ENCODE peak calls at places on chromosome 19, in eight cellular contexts. T is endothelial cell, U is Peyer's patch, V is thoracic aorta, X is AG09319, N is AG10803, S is suprapubic skin, I is fibroblast of pulmonary artery. O is an unnamed sample.
A peak's percentile ranks its signal among the peaks of the same experiment; 100 is the strongest.

GRCh38 chr19:50313812-50314536 is 15.2 kb downstream of the KCNC3 start:
- DNase-seq in X (no peak), S (no peak), V (no peak), T (no peak), U (no peak), I (no peak), N (no peak), O (no peak)

GRCh38 chr19:33175886-33176669 is 18.1 kb upstream of the LRP3 start:
- DNase-seq in I (peak; percentile 43), V (no peak), N (peak; percentile 37), X (no peak), S (no peak), U (no peak), T (no peak), O (peak; percentile 7)

GRCh38 chr19:12723643-12724426 is at the start of gene TNPO2:
- DNase-seq in N (peak; percentile 46), S (no peak), I (peak; percentile 67), T (peak; percentile 69), X (no peak), U (peak; percentile 79), V (no peak), O (no peak)

GRCh38 chr19:40415799-40416198 is 2.6 kb upstream of the PRX start:
- DNase-seq in X (no peak), I (no peak), V (no peak), N (no peak), T (no peak), S (no peak), U (no peak), O (no peak)

GRCh38 chr19:42280761-42281174 is 11.7 kb downstream of the CIC start:
- DNase-seq in N (peak; percentile 21), I (no peak), V (no peak), U (no peak), X (no peak), T (no peak), S (peak; percentile 86), O (no peak)

GRCh38 chr19:19039901-19040300 is 6.5 kb downstream of the ARMC6 start:
- DNase-seq in X (no peak), V (no peak), U (no peak), T (no peak), N (no peak), I (no peak), S (no peak), O (no peak)

GRCh38 chr19:35569281-35569781 is 5.9 kb upstream of the ATP4A start:
- DNase-seq in N (no peak), V (no peak), X (no peak), S (no peak), T (no peak), U (no peak), I (no peak), O (no peak)

GRCh38 chr19:9877775-9878510 is 42.8 kb downstream of the PIN1 start:
- DNase-seq in I (peak; percentile 29), T (no peak), U (no peak), X (no peak), N (peak; percentile 37), S (no peak), V (no peak), O (no peak)

GRCh38 chr19:33064117-33064777 is 441 bp downstream of the RHPN2 start:
- DNase-seq in X (no peak), U (peak; percentile 56), I (no peak), V (no peak), N (no peak), T (peak; percentile 16), S (no peak), O (no peak)

GRCh38 chr19:50803633-50804419 is 13.6 kb downstream of the ACP4 start:
- DNase-seq in T (peak; percentile 40), N (no peak), I (no peak), V (no peak), X (no peak), U (no peak), S (no peak), O (no peak)

GRCh38 chr19:19774354-19775033 is 41.6 kb upstream of the ZNF14 start:
- DNase-seq in U (no peak), X (no peak), T (no peak), I (no peak), N (no peak), S (no peak), V (no peak), O (no peak)

GRCh38 chr19:2294377-2295335 is 12.7 kb upstream of the PEAK3 start:
- DNase-seq in T (no peak), N (peak; percentile 90), I (peak; percentile 66), S (no peak), U (no peak), X (peak; percentile 74), V (no peak), O (no peak)

GRCh38 chr19:46466536-46467199 is 4.7 kb downstream of the PNMA8A start:
- DNase-seq in V (no peak), S (no peak), U (no peak), I (peak; percentile 84), N (peak; percentile 82), T (no peak), X (no peak), O (peak; percentile 39)
- TF ChIP-seq CTCF in V (no peak), S (no peak), U (no peak), I (no peak), N (no peak), T (no peak), X (no peak), O (no peak)

DNA sequence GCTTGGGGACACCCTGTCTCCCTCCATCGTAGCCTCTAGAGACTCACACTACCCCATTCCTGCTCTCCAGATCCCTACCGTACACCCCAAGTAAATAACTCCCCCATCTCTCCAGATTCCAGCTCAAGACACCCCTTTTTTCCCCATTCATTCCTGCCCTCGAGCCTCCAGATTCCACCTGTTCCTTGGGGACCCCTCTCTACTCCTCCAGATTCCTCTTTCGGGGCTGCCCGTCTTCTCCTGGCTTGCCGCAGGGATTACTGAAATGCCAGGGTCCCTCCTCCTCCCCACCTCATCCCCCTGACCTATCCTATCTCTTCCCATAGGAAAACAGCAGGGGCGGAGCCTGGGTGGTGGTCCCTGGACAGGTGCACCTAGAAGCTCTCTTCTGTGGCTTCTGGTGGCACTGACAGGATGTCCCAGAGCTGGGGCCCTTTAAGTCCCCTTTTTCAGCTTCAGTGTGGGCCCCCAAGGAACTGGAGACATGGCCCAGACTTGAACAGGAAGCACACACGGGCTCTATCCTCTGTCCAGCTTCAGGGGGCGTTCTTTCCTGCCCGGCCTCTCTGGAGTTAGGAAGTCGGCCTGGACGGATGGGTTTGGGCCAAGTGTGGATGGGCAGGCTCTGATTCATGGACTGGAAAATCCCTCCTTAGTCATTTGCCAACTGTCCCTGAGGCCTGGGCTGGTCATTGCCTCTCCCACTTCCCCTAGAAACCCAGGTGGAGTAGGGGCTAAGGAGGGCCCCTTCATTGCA is 1.2 kb downstream of the ZSWIM4 start:
- DNase-seq in N (peak; percentile 95), I (peak; percentile 96), T (no peak), X (peak; percentile 86), U (peak; percentile 73), S (peak; percentile 88), V (peak; percentile 77), O (no peak)
- TF ChIP-seq CTCF in N (peak; percentile 53), I (peak; percentile 45), T (no peak), X (peak; percentile 54), U (no peak), S (no peak), V (no peak), O (no peak)

GRCh38 chr19:16328824-16329482 is 4.3 kb downstream of the KLF2 start:
- DNase-seq in I (peak; percentile 76), T (no peak), U (peak; percentile 62), X (no peak), V (no peak), S (peak; percentile 72), N (peak; percentile 54), O (no peak)
- TF ChIP-seq CTCF in I (peak; percentile 6), T (no peak), U (no peak), X (no peak), V (no peak), S (no peak), N (peak; percentile 20), O (peak; percentile 24)

GRCh38 chr19:36915992-36916830 is at the start of the genes ZNF568 and ZNF829:
- DNase-seq in U (peak; percentile 95), X (peak; percentile 59), S (peak; percentile 92), V (peak; percentile 67), I (peak; percentile 89), T (peak; percentile 77), N (peak; percentile 90), O (peak; percentile 85)
- TF ChIP-seq CTCF in U (peak; percentile 31), X (peak; percentile 65), S (peak; percentile 48), V (peak; percentile 55), I (peak; percentile 62), T (peak; percentile 70), N (peak; percentile 65), O (peak; percentile 73)

GRCh38 chr19:7879102-7879770 is 5.0 kb upstream of the PRR36 start:
- DNase-seq in X (no peak), T (no peak), I (no peak), U (no peak), S (no peak), N (no peak), V (no peak), O (no peak)
- TF ChIP-seq CTCF in X (no peak), T (no peak), I (no peak), U (no peak), S (no peak), N (no peak), V (no peak), O (no peak)

GRCh38 chr19:48255376-48256303 is at the start of gene CARD8:
- DNase-seq in N (peak; percentile 87), V (peak; percentile 35), S (peak; percentile 90), X (peak; percentile 60), U (peak; percentile 95), I (peak; percentile 92), T (peak; percentile 67), O (peak; percentile 93)
- TF ChIP-seq CTCF in N (peak; percentile 23), V (peak; percentile 10), S (no peak), X (no peak), U (no peak), I (peak; percentile 17), T (no peak), O (no peak)

GRCh38 chr19:14277608-14278007 is 71.6 kb upstream of the ADGRL1 start:
- DNase-seq in X (no peak), N (no peak), T (no peak), S (no peak), I (no peak), V (no peak), U (no peak), O (no peak)
- TF ChIP-seq CTCF in X (no peak), N (no peak), T (no peak), S (no peak), I (no peak), V (no peak), U (no peak), O (no peak)